ENCODE peak calls at places on chromosomes 6 and 20, in nine cellular contexts. M is GM23338, Q is right lobe of liver, J is A549, T is fibroblast of lung, G is prostate gland, B is tibial artery, S is GM23248, Z is PC-9. F is an unnamed sample.

GRCh38 chr6:162854734-162855191 is 127.0 kb downstream of the PACRG start:
- DNase-seq in M (no peak), Q (no peak), J (no peak), T (no peak), G (no peak), B (no peak), S (no peak), Z (no peak), F (peak; percentile 37)

GRCh38 chr6:49550413-49551125 is at the start of gene C6orf141:
- DNase-seq in M (peak; percentile 88), Q (peak; percentile 51), J (peak; percentile 65), T (no peak), G (no peak), B (no peak), S (peak; percentile 12), Z (peak; percentile 72), F (peak; percentile 82)

GRCh38 chr6:32641122-32641521 is 3.9 kb downstream of the HLA-DQA1 start:
- DNase-seq in M (no peak), Q (no peak), J (no peak), T (no peak), G (no peak), B (no peak), S (no peak), Z (no peak), F (no peak)

GRCh38 chr6:30493643-30494250 is 4.4 kb downstream of the HLA-E start:
- DNase-seq in M (peak; percentile 83), Q (no peak), J (no peak), T (no peak), G (no peak), B (no peak), S (no peak), Z (no peak), F (no peak)

GRCh38 chr20:5261763-5262162 is 55.0 kb downstream of the PROKR2 start:
- DNase-seq in M (no peak), Q (no peak), J (no peak), T (no peak), G (no peak), B (no peak), S (no peak), Z (no peak), F (no peak)

GRCh38 chr6:37483917-37484785 is 15.5 kb downstream of the CCDC167 start:
- DNase-seq in M (peak; percentile 79), Q (peak; percentile 67), J (peak; percentile 26), T (peak; percentile 30), G (peak; percentile 49), B (no peak), S (peak; percentile 61), Z (no peak), F (peak; percentile 72)

GRCh38 chr20:51095755-51096509 is 73.0 kb upstream of the KCNG1 start:
- DNase-seq in M (peak; percentile 62), Q (no peak), J (peak; percentile 27), T (no peak), G (no peak), B (no peak), S (no peak), Z (no peak), F (no peak)

GRCh38 chr20:15632680-15633079 is 940.6 kb downstream of the KIF16B start:
- DNase-seq in M (no peak), Q (no peak), J (no peak), T (no peak), G (no peak), B (no peak), S (no peak), Z (no peak), F (no peak)

GRCh38 chr6:114090626-114091025 is 119.7 kb upstream of the HDAC2 start:
- DNase-seq in M (no peak), Q (no peak), J (no peak), T (peak; percentile 25), G (no peak), B (no peak), S (no peak), Z (no peak), F (no peak)

GRCh38 chr20:34052414-34052813 is 58.7 kb downstream of the RALY start:
- DNase-seq in M (no peak), Q (no peak), J (no peak), T (no peak), G (no peak), B (no peak), S (no peak), Z (no peak), F (no peak)

GRCh38 chr6:118567974-118568373 is 19.9 kb downstream of the PLN start:
- DNase-seq in M (no peak), Q (no peak), J (no peak), T (no peak), G (no peak), B (no peak), S (no peak), Z (no peak), F (no peak)

GRCh38 chr6:73394577-73395354 is at the start of gene DDX43:
- DNase-seq in M (peak; percentile 77), Q (peak; percentile 59), J (no peak), T (peak; percentile 67), G (peak; percentile 10), B (peak; percentile 69), S (peak; percentile 58), Z (peak; percentile 73), F (peak; percentile 92)

GRCh38 chr6:107555449-107555848 is 65.5 kb downstream of the SOBP start:
- DNase-seq in M (no peak), Q (no peak), J (no peak), T (no peak), G (no peak), B (no peak), S (no peak), Z (no peak), F (no peak)

DNA sequence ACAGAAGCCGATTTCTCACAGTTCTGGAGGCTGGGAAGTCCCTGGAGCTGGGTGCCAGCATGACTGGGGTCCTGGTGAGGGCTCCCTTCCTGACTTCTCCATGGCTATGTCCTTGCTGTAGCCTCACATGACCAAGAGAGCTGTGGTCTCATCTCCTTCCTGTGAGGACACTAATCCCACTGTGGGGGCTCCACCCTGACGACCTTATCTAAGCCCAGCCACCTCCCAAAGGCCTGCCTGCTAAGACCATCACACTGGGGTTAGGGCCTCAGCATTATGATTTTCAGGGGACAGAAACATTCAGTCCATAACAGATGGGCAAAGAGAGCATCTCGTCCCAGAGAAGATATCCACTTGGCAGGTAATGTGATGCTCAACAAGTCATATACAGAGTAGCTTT is 16.8 kb downstream of the RPP40 start:
- DNase-seq in M (no peak), Q (no peak), J (no peak), T (no peak), G (no peak), B (no peak), S (no peak), Z (no peak), F (no peak)
- H3K27ac ChIP-seq in M (no peak overlapping the region), Q (no peak overlapping the region), J (no peak overlapping the region), T (no peak overlapping the region), G (no peak overlapping the region), B (no peak overlapping the region), S (no peak overlapping the region), Z (no peak overlapping the region), F (no peak overlapping the region)

GRCh38 chr6:83844170-83844569 is 9.0 kb upstream of the RIPPLY2 start:
- DNase-seq in M (no peak), Q (no peak), J (no peak), T (no peak), G (no peak), B (no peak), S (no peak), Z (no peak), F (no peak)

DNA sequence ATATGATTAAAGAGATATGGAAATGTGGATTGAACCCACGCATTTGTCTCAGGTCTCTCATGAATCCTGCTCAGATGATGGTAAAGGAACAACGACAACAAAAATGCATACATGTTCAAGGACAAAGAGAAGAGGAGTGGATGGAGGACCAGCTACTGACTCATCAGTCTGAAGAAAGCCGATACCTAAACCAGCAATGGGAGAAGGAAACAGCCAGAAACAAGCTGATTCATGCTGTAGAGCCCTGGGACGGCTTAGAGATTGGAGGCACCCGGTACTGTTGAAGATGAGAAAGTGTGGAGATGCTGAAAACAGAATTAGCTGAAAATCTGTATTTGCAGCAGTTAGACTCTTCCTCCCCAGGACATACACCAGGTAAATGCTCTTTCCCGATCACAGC is 14.4 kb upstream of the RIPPLY2 start:
- DNase-seq in M (peak; percentile 21), Q (no peak), J (no peak), T (no peak), G (no peak), B (no peak), S (no peak), Z (no peak), F (no peak)
- H3K27ac ChIP-seq in M (no peak overlapping the region), Q (no peak overlapping the region), J (no peak overlapping the region), T (no peak overlapping the region), G (no peak overlapping the region), B (no peak overlapping the region), S (no peak overlapping the region), Z (no peak overlapping the region), F (no peak overlapping the region)

GRCh38 chr6:56815436-56815835 is 139.5 kb upstream of the BEND6 start:
- DNase-seq in M (no peak), Q (no peak), J (no peak), T (no peak), G (no peak), B (no peak), S (no peak), Z (no peak), F (no peak)
- H3K27ac ChIP-seq in M (peak overlapping the region; percentile 26), Q (no peak overlapping the region), J (no peak overlapping the region), T (no peak overlapping the region), G (no peak overlapping the region), B (no peak overlapping the region), S (no peak overlapping the region), Z (peak overlapping the region; percentile 3), F (no peak overlapping the region)

GRCh38 chr6:40645043-40645442 is 57.9 kb upstream of the LRFN2 start:
- DNase-seq in M (no peak), Q (no peak), J (no peak), T (no peak), G (no peak), B (no peak), S (no peak), Z (no peak), F (no peak)

GRCh38 chr6:40642837-40643236 is 55.7 kb upstream of the LRFN2 start:
- DNase-seq in M (no peak), Q (no peak), J (no peak), T (no peak), G (no peak), B (no peak), S (no peak), Z (no peak), F (no peak)

GRCh38 chr6:40642190-40642589 is 55.0 kb upstream of the LRFN2 start:
- DNase-seq in M (no peak), Q (no peak), J (no peak), T (no peak), G (no peak), B (no peak), S (no peak), Z (no peak), F (no peak)

DNA sequence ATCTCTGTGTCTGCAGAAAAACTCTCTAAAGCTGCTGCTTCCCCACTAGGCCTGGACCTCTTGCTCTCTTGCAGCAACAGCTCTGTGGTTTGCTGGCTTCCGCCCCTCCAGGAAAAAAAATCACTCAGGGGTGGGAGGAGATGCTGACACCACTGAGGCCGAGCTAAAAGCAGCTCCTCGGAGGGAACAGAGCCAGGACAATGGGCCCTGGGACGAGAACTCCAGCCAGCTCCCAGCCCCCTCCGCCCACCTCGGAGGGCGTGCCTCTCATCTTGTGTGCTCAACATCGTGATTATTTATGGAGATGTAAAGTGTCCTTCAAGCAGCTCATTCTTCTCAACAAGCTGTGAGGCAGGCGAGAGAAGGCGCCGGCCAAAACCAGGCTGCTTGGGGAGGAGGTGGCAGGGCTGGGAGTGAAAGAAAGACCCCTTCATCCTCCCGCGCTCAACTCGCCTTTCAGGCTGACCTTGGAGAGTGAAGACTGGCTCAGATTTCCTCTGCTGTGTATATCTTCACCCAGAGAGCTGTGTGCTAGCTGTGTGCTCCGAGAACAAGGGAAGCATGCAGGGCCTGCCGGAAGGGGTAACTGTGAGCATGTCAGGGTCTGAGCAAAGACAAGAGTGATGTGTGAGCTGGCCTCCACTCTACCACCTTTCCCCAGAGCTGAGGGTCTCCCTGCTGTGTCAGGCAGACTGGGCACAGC is 53.6 kb upstream of the LRFN2 start:
- DNase-seq in M (no peak), Q (no peak), J (no peak), T (no peak), G (no peak), B (no peak), S (no peak), Z (no peak), F (peak; percentile 39)
- H3K27ac ChIP-seq in M (no peak overlapping the region), Q (no peak overlapping the region), J (no peak overlapping the region), T (no peak overlapping the region), G (no peak overlapping the region), B (no peak overlapping the region), S (no peak overlapping the region), Z (no peak overlapping the region), F (no peak overlapping the region)